ENCODE peak calls at places on chromosomes 6 and 20, in five cellular contexts. Z is stomach, O is A549, C is neural progenitor cell, I is cardiac muscle cell. V is an unnamed sample.

GRCh38 chr6:39819226-39819625 is 27.1 kb downstream of the DAAM2 start:
- DNase-seq in Z (no peak), O (no peak), C (no peak), I (no peak), V (no peak)

GRCh38 chr20:41048475-41049242 is 20.0 kb downstream of the TOP1 start:
- DNase-seq in Z (no peak), O (no peak), C (peak), I (no peak), V (no peak)

GRCh38 chr6:47938411-47938810 is 156.6 kb downstream of the OPN5 start:
- DNase-seq in Z (no peak), O (no peak), C (no peak), I (no peak), V (no peak)

GRCh38 chr20:49405696-49406095 is 76.8 kb downstream of the KCNB1 start:
- DNase-seq in Z (no peak), O (no peak), C (no peak), I (no peak), V (no peak)

GRCh38 chr6:33779305-33779704 is 9.6 kb downstream of the LEMD2 start:
- DNase-seq in Z (no peak), O (no peak), C (peak), I (peak), V (no peak)

GRCh38 chr6:158174514-158174913 is 6.4 kb downstream of the GTF2H5 start:
- DNase-seq in Z (no peak), O (no peak), C (no peak), I (no peak), V (no peak)

GRCh38 chr6:119283979-119284545 is 65.5 kb downstream of the MAN1A1 start:
- DNase-seq in Z (no peak), O (no peak), C (no peak), I (no peak), V (no peak)

GRCh38 chr6:97186416-97186999 is 96.5 kb downstream of the MMS22L start:
- DNase-seq in Z (peak), O (peak), C (peak), I (peak), V (peak)

GRCh38 chr20:23331951-23332350 is 18.6 kb upstream of the NXT1 start:
- DNase-seq in Z (no peak), O (no peak), C (peak), I (no peak), V (no peak)

GRCh38 chr20:44069203-44069931 is 117.6 kb downstream of the JPH2 start:
- DNase-seq in Z (peak), O (no peak), C (no peak), I (no peak), V (no peak)

GRCh38 chr6:164507197-164507957 is 802.0 kb downstream of the C6orf118 start:
- DNase-seq in Z (no peak), O (no peak), C (no peak), I (no peak), V (no peak)

GRCh38 chr20:53622247-53623114 is 28.8 kb upstream of the ZNF217 start:
- DNase-seq in Z (peak), O (no peak), C (no peak), I (no peak), V (no peak)

GRCh38 chr20:7822772-7823171 is 117.5 kb downstream of the HAO1 start:
- DNase-seq in Z (no peak), O (no peak), C (no peak), I (no peak), V (no peak)

GRCh38 chr6:79601020-79601609 is 30.0 kb upstream of the SH3BGRL2 start:
- DNase-seq in Z (no peak), O (peak), C (no peak), I (no peak), V (no peak)

GRCh38 chr20:37774143-37774542 is 80.3 kb downstream of the CTNNBL1 start:
- DNase-seq in Z (no peak), O (no peak), C (no peak), I (no peak), V (no peak)

GRCh38 chr6:98200084-98200483 is 634.3 kb upstream of the POU3F2 start:
- DNase-seq in Z (no peak), O (no peak), C (no peak), I (no peak), V (no peak)

GRCh38 chr20:4830212-4830607 is 108.5 kb downstream of the PRND start:
- DNase-seq in Z (no peak), O (no peak), C (no peak), I (no peak), V (no peak)

GRCh38 chr6:19465240-19465639 is 371.9 kb upstream of the ID4 start:
- DNase-seq in Z (no peak), O (no peak), C (no peak), I (no peak), V (no peak)

GRCh38 chr6:52566201-52566600 is 10.7 kb downstream of the TRAM2 start:
- DNase-seq in Z (no peak), O (no peak), C (no peak), I (no peak), V (no peak)

GRCh38 chr6:97865612-97866011 is 582.6 kb upstream of the MMS22L start:
- DNase-seq in Z (no peak), O (no peak), C (no peak), I (no peak), V (no peak)

GRCh38 chr6:158328446-158328845 is 16.2 kb downstream of the TULP4 start:
- DNase-seq in Z (no peak), O (no peak), C (no peak), I (no peak), V (no peak)

GRCh38 chr6:107815846-107816245 is 8.3 kb downstream of the SCML4 start:
- DNase-seq in Z (no peak), O (no peak), C (no peak), I (no peak), V (no peak)

GRCh38 chr20:49447946-49448809 is 34.3 kb downstream of the KCNB1 start:
- DNase-seq in Z (no peak), O (no peak), C (peak), I (no peak), V (no peak)

GRCh38 chr20:5372371-5372770 is 55.6 kb upstream of the PROKR2 start:
- DNase-seq in Z (no peak), O (no peak), C (no peak), I (no peak), V (no peak)

GRCh38 chr20:48171626-48172025 is 386.3 kb upstream of the SULF2 start:
- DNase-seq in Z (no peak), O (no peak), C (no peak), I (no peak), V (no peak)

GRCh38 chr6:23445157-23445710 is 680.8 kb upstream of the NRSN1 start:
- DNase-seq in Z (no peak), O (no peak), C (no peak), I (peak), V (no peak)

GRCh38 chr20:46176744-46177378 is 58.7 kb downstream of the CD40 start:
- DNase-seq in Z (no peak), O (no peak), C (no peak), I (no peak), V (no peak)

GRCh38 chr6:25582101-25582500 is 69.9 kb upstream of the SCGN start:
- DNase-seq in Z (no peak), O (no peak), C (no peak), I (no peak), V (no peak)

GRCh38 chr6:30348957-30349356 is 4.0 kb downstream of the RPP21 start:
- DNase-seq in Z (no peak), O (no peak), C (no peak), I (no peak), V (no peak)

GRCh38 chr20:10863337-10864060 is 189.7 kb upstream of the JAG1 start:
- DNase-seq in Z (no peak), O (no peak), C (no peak), I (no peak), V (no peak)

DNA sequence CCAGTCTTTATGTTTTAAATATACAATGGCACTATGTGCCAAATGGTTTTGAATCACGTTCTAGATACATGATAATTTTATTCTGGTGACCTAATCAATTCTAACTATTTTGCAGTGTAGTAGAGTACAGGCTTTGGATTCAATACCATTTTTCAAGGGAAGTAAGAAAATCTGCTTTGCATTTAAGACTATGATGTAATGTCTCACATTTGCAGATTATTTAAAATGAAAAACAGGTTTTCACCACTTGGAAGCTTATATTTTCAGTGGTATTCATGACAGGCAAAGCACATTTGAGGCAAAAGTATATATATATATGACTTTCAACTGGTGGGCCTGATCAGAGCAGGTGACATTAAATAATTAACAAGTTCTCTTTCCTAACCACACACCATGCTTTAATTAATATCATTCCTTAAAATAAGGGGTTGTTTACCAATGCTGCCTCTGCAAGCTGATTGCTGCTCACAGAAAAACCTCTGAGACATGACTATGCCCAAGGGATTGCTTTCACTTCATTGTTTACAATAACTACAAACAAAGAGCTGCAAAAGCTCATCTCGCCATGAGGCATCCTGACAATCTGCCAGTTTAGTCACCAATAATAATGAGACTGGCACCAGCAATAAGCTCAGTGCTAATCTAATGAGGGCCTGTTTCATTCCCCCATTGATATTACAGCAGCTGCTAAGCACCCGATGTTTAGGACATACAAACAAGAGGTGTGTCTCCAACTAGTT is 1176.0 kb upstream of the GJE1 start:
- DNase-seq in Z (no peak), O (no peak), C (peak), I (no peak), V (no peak)
- H3K27ac ChIP-seq in Z (no peak), O (no peak), C (no peak), I (no peak), V (no peak)

DNA sequence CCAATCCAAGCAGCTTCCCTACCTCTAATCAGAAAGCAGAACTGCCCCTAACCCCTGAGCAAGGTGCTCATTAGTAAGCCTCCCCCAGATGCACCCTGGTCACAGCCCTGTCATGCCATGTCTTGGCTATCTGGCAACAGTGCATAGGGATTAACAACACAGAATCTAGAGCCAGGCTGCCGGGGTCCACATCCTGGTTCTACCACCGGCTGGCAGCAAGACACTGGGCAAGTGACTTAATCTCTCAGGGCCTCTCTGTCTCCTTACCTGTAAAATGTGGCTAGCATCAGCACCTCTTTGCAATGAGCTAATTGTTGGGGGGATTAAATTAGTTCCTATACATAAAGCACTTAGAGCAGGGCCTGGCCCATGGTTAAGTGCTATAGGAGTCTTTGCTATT is 68.1 kb downstream of the CPNE5 start:
- DNase-seq in Z (no peak), O (no peak), C (no peak), I (no peak), V (no peak)
- H3K27ac ChIP-seq in Z (no peak), O (no peak), C (no peak), I (peak), V (no peak)

DNA sequence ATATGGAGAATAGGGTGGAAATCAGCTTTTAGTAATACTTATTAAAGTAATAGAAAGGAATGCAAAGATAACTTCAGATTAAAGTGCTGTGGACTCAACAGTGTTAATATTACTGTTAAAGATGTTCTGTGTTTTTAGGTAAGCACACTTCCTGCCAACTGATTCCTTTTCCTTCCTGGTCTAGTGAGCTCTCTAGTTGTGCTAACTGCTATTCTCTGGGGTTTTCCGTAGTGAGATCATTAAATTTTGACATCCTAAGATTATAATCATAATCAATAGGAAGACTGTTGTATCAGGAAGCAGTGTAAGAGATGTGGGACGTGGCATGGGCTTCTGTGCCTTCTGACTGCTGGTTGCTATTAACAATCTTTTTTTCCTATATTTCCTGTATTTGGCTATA is 1.2 kb upstream of the TMEM217 start:
- DNase-seq in Z (no peak), O (no peak), C (no peak), I (no peak), V (no peak)
- H3K27ac ChIP-seq in Z (no peak), O (no peak), C (no peak), I (no peak), V (no peak)

DNA sequence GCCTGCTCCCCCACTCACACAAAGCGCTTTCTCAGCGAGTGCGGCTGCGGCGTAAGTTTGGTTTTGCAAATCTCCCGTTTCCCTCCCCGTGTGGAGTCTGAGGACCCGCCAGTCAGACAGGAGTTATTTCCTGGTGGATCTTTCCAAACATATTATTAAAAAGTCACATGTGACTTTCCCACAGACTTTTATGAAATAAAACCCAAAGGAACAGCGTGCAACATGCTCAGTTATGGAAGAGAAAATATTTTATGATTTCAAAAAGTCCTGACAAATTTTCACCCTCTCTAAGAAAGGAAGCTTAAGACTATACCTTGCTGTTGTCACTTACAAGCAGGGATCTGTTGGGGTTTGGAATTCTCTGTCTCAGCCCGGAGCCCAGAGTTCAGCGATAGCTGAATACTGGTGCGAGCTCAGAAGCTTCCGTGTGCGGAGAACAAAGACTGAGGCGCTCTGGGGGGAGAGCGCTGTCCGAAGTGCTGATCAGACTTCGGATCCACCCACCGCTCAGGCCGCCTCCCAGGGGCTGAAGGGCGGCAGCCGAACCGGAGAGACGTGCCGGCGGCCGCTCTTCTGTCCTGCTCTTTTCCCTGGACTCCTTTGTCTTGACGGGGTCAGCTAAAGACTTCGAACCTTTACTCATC is 2.5 kb upstream of the MYT1 start:
- DNase-seq in Z (no peak), O (peak), C (peak), I (peak), V (no peak)
- H3K27ac ChIP-seq in Z (no peak), O (no peak), C (no peak), I (no peak), V (peak)

DNA sequence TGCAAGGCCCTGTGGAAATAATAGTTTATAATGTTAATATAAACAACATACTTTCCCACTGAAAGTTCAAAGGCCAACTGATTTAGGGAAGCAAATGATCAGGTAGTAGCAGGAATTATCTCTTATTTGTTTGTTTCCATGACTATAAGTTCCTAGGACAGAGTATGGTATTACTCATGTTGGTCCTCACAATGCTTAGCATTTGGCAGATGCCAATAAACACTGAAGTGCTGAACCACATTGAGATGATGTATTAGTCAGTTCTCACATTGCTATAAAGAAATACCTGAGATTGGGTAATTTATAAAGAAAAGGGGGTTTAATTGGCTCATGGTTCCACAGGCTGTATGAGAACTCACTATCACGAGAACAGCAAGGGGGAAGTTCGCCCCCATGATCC is 129.6 kb upstream of the NUP153 start:
- DNase-seq in Z (no peak), O (no peak), C (no peak), I (no peak), V (no peak)
- H3K27ac ChIP-seq in Z (no peak), O (no peak), C (no peak), I (no peak), V (no peak)